ENCODE peak calls at places on chromosomes 4 and X, in eight cellular contexts. R, K, T, I, U, V, H and J are unnamed samples. For H3K36me3, the result is how much of the 10 kb centered on the place peaks cover.

GRCh38 chr4:168711197-168712120 is 214.6 kb downstream of the PALLD start:
- DNase-seq in R (no peak), K (peak), T (peak), I (no peak), U (no peak), V (no peak), H (peak), J (no peak)

GRCh38 chrX:13721371-13721770 is 13.0 kb downstream of the TRAPPC2 start:
- DNase-seq in R (no peak), K (peak), T (no peak), I (no peak), U (no peak), V (no peak), H (no peak), J (no peak)

GRCh38 chr4:52425751-52426326 is 233.3 kb downstream of the USP46 start:
- DNase-seq in R (no peak), K (peak), T (peak), I (no peak), U (no peak), V (no peak), H (no peak), J (no peak)

GRCh38 chrX:65587616-65588526 is 53.3 kb upstream of the LAS1L start:
- DNase-seq in R (no peak), K (peak), T (peak), I (peak), U (peak), V (no peak), H (peak), J (no peak)

GRCh38 chrX:154750301-154751120 is at the start of gene GAB3:
- DNase-seq in R (no peak), K (no peak), T (peak), I (peak), U (no peak), V (no peak), H (no peak), J (no peak)

GRCh38 chrX:136034622-136035021 is 49.4 kb downstream of the SLC9A6 start:
- DNase-seq in R (no peak), K (no peak), T (peak), I (no peak), U (no peak), V (no peak), H (no peak), J (no peak)

GRCh38 chrX:57752866-57753265 is 72.8 kb upstream of the NLRP2B start:
- DNase-seq in R (no peak), K (no peak), T (no peak), I (no peak), U (no peak), V (no peak), H (no peak), J (no peak)

GRCh38 chr4:26873391-26874026 is 12.9 kb downstream of the STIM2 start:
- DNase-seq in R (no peak), K (no peak), T (no peak), I (no peak), U (no peak), V (no peak), H (no peak), J (no peak)

GRCh38 chrX:32644476-32644875 is 566.9 kb downstream of the DMD start:
- DNase-seq in R (no peak), K (no peak), T (no peak), I (no peak), U (no peak), V (peak), H (no peak), J (no peak)

GRCh38 chrX:65871671-65872311 is 168.1 kb downstream of the VSIG4 start:
- DNase-seq in R (peak), K (peak), T (peak), I (no peak), U (peak), V (peak), H (no peak), J (no peak)

GRCh38 chr4:89640620-89641366 is 196.2 kb downstream of the SNCA start:
- DNase-seq in R (no peak), K (peak), T (peak), I (peak), U (no peak), V (peak), H (peak), J (peak)

GRCh38 chrX:86149089-86149488 is 838 bp downstream of the DACH2 start:
- DNase-seq in R (no peak), K (no peak), T (no peak), I (no peak), U (no peak), V (no peak), H (no peak), J (no peak)

GRCh38 chr4:121233982-121234381 is 69.9 kb upstream of the TNIP3 start:
- DNase-seq in R (no peak), K (no peak), T (no peak), I (no peak), U (no peak), V (no peak), H (no peak), J (no peak)

GRCh38 chrX:153861147-153861546 is 24.8 kb downstream of the L1CAM start:
- DNase-seq in R (no peak), K (peak), T (no peak), I (no peak), U (no peak), V (no peak), H (no peak), J (no peak)

GRCh38 chr4:180665994-180666818 is 1577.0 kb upstream of the TENM3 start:
- DNase-seq in R (no peak), K (peak), T (peak), I (no peak), U (no peak), V (no peak), H (no peak), J (peak)

GRCh38 chr4:155122382-155122781 is 86.1 kb upstream of the NPY2R start:
- DNase-seq in R (no peak), K (no peak), T (no peak), I (no peak), U (no peak), V (no peak), H (no peak), J (no peak)

GRCh38 chr4:184166736-184167135 is 50.9 kb downstream of the ENPP6 start:
- DNase-seq in R (no peak), K (no peak), T (no peak), I (no peak), U (no peak), V (no peak), H (no peak), J (no peak)

GRCh38 chr4:114563536-114564315 is 34.9 kb upstream of the UGT8 start:
- DNase-seq in R (no peak), K (peak), T (no peak), I (no peak), U (peak), V (no peak), H (no peak), J (peak)

GRCh38 chr4:136927172-136927571 is 605.1 kb downstream of the PCDH18 start:
- DNase-seq in R (no peak), K (peak), T (no peak), I (no peak), U (no peak), V (no peak), H (no peak), J (peak)

GRCh38 chr4:104868942-104869341 is 277.7 kb upstream of the TET2 start:
- DNase-seq in R (no peak), K (no peak), T (no peak), I (no peak), U (no peak), V (no peak), H (no peak), J (no peak)

GRCh38 chrX:30654989-30655607 is 1.9 kb downstream of the GK start:
- DNase-seq in R (no peak), K (peak), T (no peak), I (no peak), U (no peak), V (no peak), H (no peak), J (no peak)

GRCh38 chr4:83197555-83198235 is 83.2 kb upstream of the PLAC8 start:
- DNase-seq in R (no peak), K (no peak), T (no peak), I (peak), U (peak), V (no peak), H (no peak), J (no peak)

GRCh38 chr4:126489826-126490463 is 1142.8 kb upstream of the INTU start:
- DNase-seq in R (no peak), K (no peak), T (no peak), I (no peak), U (no peak), V (no peak), H (no peak), J (no peak)

GRCh38 chr4:794911-795725 is 30.8 kb downstream of the CPLX1 start:
- DNase-seq in R (no peak), K (no peak), T (no peak), I (peak), U (no peak), V (no peak), H (no peak), J (no peak)

GRCh38 chrX:149312936-149313432 is 192.1 kb downstream of the IDS start:
- DNase-seq in R (no peak), K (peak), T (no peak), I (no peak), U (no peak), V (no peak), H (no peak), J (no peak)

DNA sequence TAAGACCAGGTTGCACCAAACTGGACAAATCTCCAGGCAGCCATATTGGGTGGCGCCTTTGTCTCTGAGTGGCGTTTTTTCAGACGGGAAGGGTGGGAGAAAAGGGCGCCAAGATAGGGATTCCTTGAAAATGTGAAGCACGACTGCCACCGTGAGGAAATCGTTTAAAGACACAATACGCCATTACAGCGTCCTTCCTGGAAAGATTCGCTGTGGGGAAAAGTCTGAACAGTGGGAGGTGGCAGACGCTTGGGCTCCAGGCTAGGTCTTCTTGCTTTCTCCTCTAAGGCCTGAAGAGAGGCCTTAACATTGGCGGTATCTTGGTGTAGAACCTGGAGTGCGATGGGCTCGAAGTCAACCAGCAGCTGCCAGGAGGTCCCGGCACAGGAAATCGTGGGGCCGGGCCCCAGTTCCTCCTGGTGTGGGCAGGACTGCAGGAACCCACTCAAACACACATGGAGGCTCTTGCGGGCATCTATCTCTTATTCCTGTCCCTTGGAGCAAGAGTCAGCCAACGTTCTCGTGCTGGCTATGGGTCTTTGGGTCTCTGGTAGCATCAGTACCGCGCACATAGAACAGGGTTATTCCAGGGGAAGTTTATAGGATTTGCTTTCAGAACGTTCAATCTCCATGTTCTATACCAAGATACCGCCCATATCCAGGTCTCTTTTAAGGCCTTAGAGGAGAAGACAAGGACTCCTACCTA is 208.8 kb downstream of the OR13H1 start:
- DNase-seq in R (no peak), K (no peak), T (peak), I (no peak), U (peak), V (no peak), H (peak), J (no peak)
- TF ChIP-seq CTCF in R (peak), K (no peak), T (peak), I (no peak), U (no peak), V (no peak), H (peak), J (peak)

GRCh38 chr4:139419388-139419914 is 34.5 kb upstream of the RAB33B start:
- DNase-seq in R (peak), K (peak), T (peak), I (no peak), U (no peak), V (no peak), H (peak), J (peak)
- H3K4me3 ChIP-seq in R (no peak), K (no peak), T (no peak), I (no peak), U (no peak), V (no peak), H (no peak), J (no peak)

GRCh38 chr4:7795983-7796382 is 143.7 kb downstream of the AFAP1 start:
- DNase-seq in R (no peak), K (no peak), T (no peak), I (no peak), U (no peak), V (no peak), H (no peak), J (no peak)

GRCh38 chr4:7798215-7798995 is 141.3 kb downstream of the AFAP1 start:
- DNase-seq in R (no peak), K (no peak), T (peak), I (no peak), U (no peak), V (no peak), H (no peak), J (no peak)

GRCh38 chr4:7799306-7799705 is 140.4 kb downstream of the AFAP1 start:
- DNase-seq in R (no peak), K (no peak), T (no peak), I (no peak), U (no peak), V (no peak), H (no peak), J (no peak)

GRCh38 chr4:7799723-7800122 is 139.9 kb downstream of the AFAP1 start:
- DNase-seq in R (no peak), K (no peak), T (no peak), I (no peak), U (no peak), V (no peak), H (no peak), J (no peak)

DNA sequence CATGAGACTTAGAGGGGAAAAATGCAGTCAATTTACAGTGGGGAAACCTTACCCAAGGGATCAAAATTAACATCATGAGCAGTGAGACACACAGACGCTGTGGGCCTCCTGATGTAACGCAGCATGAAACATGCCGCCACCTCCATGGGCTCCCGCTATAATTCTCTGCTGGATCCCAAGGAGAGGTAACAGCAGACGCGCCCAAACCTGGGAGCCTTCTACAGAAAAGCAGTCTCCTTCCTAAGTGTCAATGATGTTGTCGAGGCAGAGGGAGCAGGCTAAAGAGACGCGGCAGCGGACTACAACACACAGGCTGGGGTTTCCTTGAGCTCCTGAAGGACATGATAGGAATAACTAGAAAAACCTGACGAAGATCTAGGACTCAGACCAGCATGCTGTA is 142.3 kb downstream of the AFAP1 start:
- DNase-seq in R (no peak), K (no peak), T (no peak), I (no peak), U (no peak), V (no peak), H (no peak), J (no peak)
- H3K36me3 ChIP-seq in R (under half), K (under half), T (under half), I (under half), U (under half), V (under half), H (under half), J (under half)

DNA sequence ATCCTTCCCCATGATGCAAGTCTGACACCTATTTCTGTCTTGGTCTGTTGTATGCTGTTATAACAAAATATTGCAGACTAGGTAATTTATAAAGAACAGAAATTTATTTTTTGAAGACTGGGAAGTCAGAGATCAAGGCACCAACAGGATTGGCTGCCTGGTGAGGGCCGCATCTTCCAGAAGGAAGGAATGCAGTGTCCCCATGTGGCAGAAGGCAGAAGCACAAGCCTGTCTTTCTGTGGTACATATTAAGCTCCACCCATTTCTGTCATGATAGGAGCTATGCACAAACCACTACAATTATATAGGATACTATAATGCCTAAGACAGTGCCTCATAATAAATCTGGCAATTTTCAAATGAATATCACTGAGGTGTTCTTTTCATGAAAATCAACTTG is 502.3 kb upstream of the DIAPH2 start:
- DNase-seq in R (no peak), K (peak), T (peak), I (no peak), U (no peak), V (no peak), H (no peak), J (no peak)
- TF ChIP-seq CTCF in R (peak), K (peak), T (peak), I (peak), U (no peak), V (peak), H (no peak), J (peak)

DNA sequence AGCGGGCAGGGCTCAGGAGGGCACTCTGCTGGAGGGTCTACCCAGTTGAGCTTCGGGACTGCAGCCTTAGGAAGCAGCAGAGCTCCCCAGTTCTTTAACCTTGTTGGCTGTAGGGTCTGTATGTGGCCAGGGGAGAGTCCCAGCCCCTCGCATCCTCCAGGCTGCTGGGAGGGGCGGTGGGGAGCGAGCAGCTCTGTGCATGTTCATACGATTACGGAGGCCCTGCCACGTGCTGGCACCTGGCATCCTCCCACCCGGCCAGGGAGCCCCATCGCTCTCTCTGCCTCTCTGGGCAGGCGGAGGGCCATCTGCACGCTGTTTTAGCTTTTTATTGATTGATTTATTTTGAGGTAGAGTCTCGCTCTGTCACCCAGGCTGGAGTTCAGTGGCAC is 21.2 kb downstream of the NSG1 start:
- DNase-seq in R (no peak), K (no peak), T (no peak), I (no peak), U (no peak), V (no peak), H (no peak), J (no peak)
- H3K4me3 ChIP-seq in R (no peak), K (no peak), T (no peak), I (no peak), U (no peak), V (no peak), H (no peak), J (no peak)

GRCh38 chr4:145762719-145763118 is 82.8 kb downstream of the C4orf51 start:
- DNase-seq in R (no peak), K (no peak), T (no peak), I (no peak), U (no peak), V (no peak), H (no peak), J (no peak)
- H3K36me3 ChIP-seq in R (under half), K (under half), T (under half), I (under half), U (under half), V (under half), H (under half), J (under half)